ENCODE peak calls at places on chromosomes 4 and X, in five cellular contexts. J, M, Q, R and H are unnamed samples.
A peak's percentile ranks its signal among the peaks of the same experiment; 100 is the strongest.

GRCh38 chr4:71338846-71339593 is at the start of gene SLC4A4:
- DNase-seq in J (no peak), M (no peak), R (peak; percentile 70), Q (no peak), H (no peak)

GRCh38 chr4:78601013-78601412 is 49.4 kb downstream of the ANXA3 start:
- DNase-seq in M (no peak), Q (no peak), R (peak; percentile 63), J (peak; percentile 46), H (no peak)

GRCh38 chrX:105483011-105483410 is 262.5 kb upstream of the TEX13A start:
- DNase-seq in R (no peak), M (no peak), Q (no peak), J (no peak), H (no peak)

GRCh38 chr4:153232768-153233167 is 28.5 kb downstream of the TRIM2 start:
- DNase-seq in J (no peak), Q (peak; percentile 41), R (no peak), M (peak; percentile 39), H (peak; percentile 80)

GRCh38 chrX:46573896-46574336 is 351 bp downstream of the CHST7 start:
- DNase-seq in Q (no peak), J (no peak), M (peak; percentile 53), R (no peak), H (peak; percentile 77)

GRCh38 chr4:19711871-19712270 is 539.8 kb upstream of the SLIT2 start:
- DNase-seq in R (no peak), Q (no peak), M (no peak), J (no peak), H (no peak)

GRCh38 chr4:10032625-10033024 is 11.3 kb upstream of the SLC2A9 start:
- DNase-seq in M (peak; percentile 73), R (no peak), Q (no peak), J (no peak), H (no peak)

GRCh38 chrX:19810809-19811208 is 76.6 kb downstream of the SH3KBP1 start:
- DNase-seq in R (no peak), M (peak; percentile 16), Q (no peak), J (no peak), H (no peak)

GRCh38 chr4:73923631-73923937 is 54.4 kb downstream of the CXCL1 start:
- DNase-seq in J (no peak), M (no peak), Q (no peak), R (no peak), H (no peak)

GRCh38 chr4:119865789-119866188 is 200.9 kb downstream of the MAD2L1 start:
- DNase-seq in R (no peak), M (no peak), J (no peak), Q (no peak), H (no peak)

GRCh38 chr4:7159923-7160322 is 32.4 kb upstream of the SORCS2 start:
- DNase-seq in Q (no peak), M (peak; percentile 69), R (no peak), J (no peak), H (no peak)

GRCh38 chr4:78742300-78742699 is 33.9 kb upstream of the BMP2K start:
- DNase-seq in J (no peak), R (no peak), M (no peak), Q (no peak), H (no peak)

GRCh38 chr4:60865238-60865637 is 334.9 kb upstream of the ADGRL3 start:
- DNase-seq in Q (no peak), R (no peak), M (no peak), J (no peak), H (peak; percentile 70)

GRCh38 chr4:2818351-2818939 is 25.2 kb upstream of the ADD1 start:
- DNase-seq in M (no peak), Q (no peak), J (no peak), R (no peak), H (peak; percentile 69)

GRCh38 chrX:130974323-130974722 is 71.3 kb upstream of the ENOX2 start:
- DNase-seq in R (no peak), M (no peak), J (no peak), Q (no peak), H (no peak)

GRCh38 chr4:78748361-78748760 is 27.8 kb upstream of the BMP2K start:
- DNase-seq in M (no peak), R (no peak), J (no peak), Q (no peak), H (peak; percentile 9)

GRCh38 chrX:48522291-48522690 is 683 bp downstream of the EBP start:
- DNase-seq in M (peak; percentile 43), J (peak; percentile 40), R (no peak), Q (no peak), H (no peak)

GRCh38 chrX:153689654-153690465 is 2.1 kb downstream of the SLC6A8 start:
- DNase-seq in J (peak; percentile 56), M (no peak), R (no peak), Q (no peak), H (no peak)

GRCh38 chrX:39158801-39159657 is 357.8 kb downstream of the MID1IP1 start:
- DNase-seq in R (peak; percentile 67), Q (no peak), J (no peak), M (no peak), H (no peak)

GRCh38 chrX:95797344-95797743 is 887.3 kb upstream of the DIAPH2 start:
- DNase-seq in R (no peak), M (no peak), J (no peak), Q (no peak), H (peak; percentile 13)

GRCh38 chr4:7201351-7202305 is 9.3 kb downstream of the SORCS2 start:
- DNase-seq in Q (no peak), R (no peak), J (no peak), M (no peak), H (no peak)

GRCh38 chr4:8599657-8600056 is 7.1 kb downstream of the CPZ start:
- DNase-seq in R (no peak), Q (no peak), J (peak; percentile 33), M (no peak), H (no peak)

GRCh38 chrX:129779747-129780146 is at the start of gene SASH3:
- DNase-seq in M (no peak), R (no peak), J (no peak), Q (no peak), H (no peak)

GRCh38 chr4:161767116-161767515 is 396.7 kb downstream of the FSTL5 start:
- DNase-seq in J (no peak), M (no peak), Q (no peak), R (no peak), H (no peak)

GRCh38 chr4:168633071-168633470 is 136.2 kb downstream of the PALLD start:
- DNase-seq in R (no peak), M (no peak), J (no peak), Q (no peak), H (no peak)

GRCh38 chr4:52251864-52252263 is 200.8 kb downstream of the SPATA18 start:
- DNase-seq in J (no peak), M (no peak), Q (no peak), R (no peak), H (no peak)
- TF ChIP-seq POLR2AphosphoS5 in J (no peak), M (no peak), Q (no peak), R (no peak), H (no peak)

GRCh38 chr4:182235016-182235415 is 8.2 kb upstream of the TENM3 start:
- DNase-seq in Q (no peak), R (no peak), J (no peak), M (no peak), H (no peak)

GRCh38 chr4:182231503-182231902 is 11.7 kb upstream of the TENM3 start:
- DNase-seq in Q (no peak), M (no peak), J (no peak), R (no peak), H (no peak)

GRCh38 chr4:182230256-182230655 is 12.9 kb upstream of the TENM3 start:
- DNase-seq in J (no peak), R (no peak), M (no peak), Q (no peak), H (no peak)

GRCh38 chr4:182227611-182228010 is 15.6 kb upstream of the TENM3 start:
- DNase-seq in R (no peak), Q (no peak), J (no peak), M (no peak), H (no peak)

DNA sequence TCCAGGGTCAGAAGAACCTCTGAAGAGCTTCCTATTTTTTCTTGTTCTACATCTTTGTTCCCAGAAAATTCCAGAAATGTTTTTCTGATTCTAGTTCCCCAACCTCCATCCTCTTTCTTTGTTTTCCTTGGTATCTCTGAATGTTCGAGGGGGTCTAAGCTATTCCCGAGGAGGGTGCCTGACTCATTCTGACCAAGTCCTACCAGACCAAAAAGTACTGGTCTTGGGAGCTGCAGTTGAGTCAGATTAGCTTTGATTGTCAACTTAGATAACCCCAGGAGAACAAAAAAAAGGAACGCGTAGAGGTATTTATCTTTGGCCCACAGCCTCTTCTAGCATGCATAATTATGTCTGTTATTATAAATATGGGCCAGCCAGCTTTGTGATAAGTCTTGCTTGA is 12.1 kb upstream of the TENM3 start:
- DNase-seq in Q (no peak), J (no peak), M (no peak), R (no peak), H (no peak)
- H2AFZ ChIP-seq in Q (no peak overlapping the region), J (no peak overlapping the region), M (no peak overlapping the region), R (no peak overlapping the region), H (no peak overlapping the region)

GRCh38 chrX:155819966-155820491 is 61.1 kb upstream of the VAMP7 start:
- DNase-seq in M (peak; percentile 49), J (peak; percentile 28), R (peak; percentile 11), Q (peak; percentile 56), H (peak; percentile 83)
- TF ChIP-seq CREB1 in M (no peak), J (no peak), R (no peak), Q (no peak), H (no peak)

DNA sequence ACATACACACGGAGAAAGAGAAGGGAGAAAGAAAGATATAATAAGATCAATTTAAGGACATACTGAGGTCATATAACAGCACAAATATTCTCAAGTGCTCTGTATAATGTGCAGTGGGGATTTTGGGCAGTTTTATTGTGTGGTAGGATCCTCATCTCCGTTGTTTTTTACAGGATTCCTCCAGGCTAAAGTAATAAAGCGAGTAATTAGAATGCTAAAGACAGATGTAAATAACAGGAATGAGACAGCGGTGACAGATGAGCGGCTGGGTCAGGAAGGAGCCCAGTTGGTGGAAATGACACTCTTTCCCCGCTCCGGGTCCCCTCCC is 15.9 kb downstream of the POU4F2 start:
- DNase-seq in R (no peak), Q (no peak), J (no peak), M (no peak), H (no peak)
- TF ChIP-seq POLR2AphosphoS5 in R (no peak), Q (no peak), J (no peak), M (no peak), H (no peak)